ENCODE peak calls at places on chromosomes 1 and 21, in six cellular contexts. N is bronchial epithelial cell, S is breast epithelium, H is choroid plexus epithelial cell, E is GM20000, U is cardiac fibroblast. P is an unnamed sample.

GRCh38 chr1:116574581-116575291 is 3.9 kb upstream of the CD58 start:
- DNase-seq in N (peak), H (peak), E (peak), U (peak), S (no peak), P (no peak)

GRCh38 chr1:200530551-200531261 is 89.8 kb downstream of the KIF14 start:
- DNase-seq in U (no peak), E (no peak), S (no peak), N (no peak), H (no peak), P (no peak)

GRCh38 chr1:151841141-151841540 is 1.5 kb upstream of the C2CD4D start:
- DNase-seq in N (peak), E (no peak), S (no peak), H (peak), U (no peak), P (no peak)

GRCh38 chr1:43976045-43976444 is 1.3 kb downstream of the ATP6V0B start:
- DNase-seq in H (no peak), N (no peak), S (no peak), U (no peak), E (no peak), P (no peak)

GRCh38 chr1:88892146-88892877 is 945 bp upstream of the GTF2B start:
- DNase-seq in U (peak), E (no peak), H (peak), N (no peak), S (no peak), P (no peak)

GRCh38 chr1:153642161-153642560 is 8.3 kb downstream of the CHTOP start:
- DNase-seq in H (no peak), S (no peak), U (no peak), N (no peak), E (no peak), P (no peak)

GRCh38 chr1:21496063-21496462 is 13.2 kb upstream of the ALPL start:
- DNase-seq in N (no peak), U (no peak), S (no peak), E (no peak), H (no peak), P (no peak)

GRCh38 chr1:114770989-114771388 is 9.5 kb downstream of the SIKE1 start:
- DNase-seq in H (no peak), S (no peak), U (no peak), E (no peak), N (peak), P (no peak)

GRCh38 chr1:242826706-242827336 is 302.3 kb upstream of the PLD5 start:
- DNase-seq in E (no peak), H (no peak), S (no peak), U (no peak), N (no peak), P (no peak)

GRCh38 chr1:197692965-197693364 is 82.3 kb downstream of the DENND1B start:
- DNase-seq in H (peak), N (peak), U (peak), E (peak), S (no peak), P (no peak)

GRCh38 chr1:29355375-29355774 is 119.1 kb downstream of the PTPRU start:
- DNase-seq in E (no peak), N (no peak), S (no peak), U (no peak), H (no peak), P (no peak)

GRCh38 chr1:41501581-41501980 is 17.1 kb upstream of the EDN2 start:
- DNase-seq in H (no peak), E (no peak), U (no peak), N (peak), S (no peak), P (no peak)

GRCh38 chr1:53381790-53382401 is 54.0 kb upstream of the LRP8 start:
- DNase-seq in H (peak), U (peak), N (peak), E (no peak), S (no peak), P (no peak)

GRCh38 chr1:226135709-226136108 is 50.8 kb downstream of the ACBD3 start:
- DNase-seq in E (no peak), N (no peak), H (peak), U (no peak), S (no peak), P (no peak)

GRCh38 chr1:182781849-182782586 is 7.6 kb upstream of the NPL start:
- DNase-seq in H (peak), S (peak), U (peak), E (peak), N (peak), P (no peak)

GRCh38 chr1:116754203-116754977 is at the start of gene CD2:
- DNase-seq in U (no peak), H (no peak), N (no peak), S (no peak), E (no peak), P (no peak)

GRCh38 chr1:25245393-25245792 is 1.9 kb downstream of the RSRP1 start:
- DNase-seq in N (no peak), H (no peak), E (no peak), U (no peak), S (no peak), P (no peak)

GRCh38 chr1:230815277-230815676 is 53.0 kb downstream of the C1orf198 start:
- DNase-seq in E (no peak), S (no peak), H (no peak), U (no peak), N (no peak), P (no peak)

GRCh38 chr1:237041795-237042466 is at the start of gene RYR2:
- DNase-seq in S (no peak), N (no peak), E (peak), U (peak), H (peak), P (no peak)

GRCh38 chr21:20452935-20453334 is 545.3 kb upstream of the NCAM2 start:
- DNase-seq in E (no peak), H (no peak), U (no peak), N (no peak), S (no peak), P (no peak)

GRCh38 chr1:220067246-220068204 is 21.2 kb upstream of the EPRS1 start:
- DNase-seq in E (no peak), U (no peak), H (peak), S (no peak), N (peak), P (no peak)

GRCh38 chr21:26130249-26130896 is 40.2 kb downstream of the APP start:
- DNase-seq in E (no peak), U (peak), N (peak), H (peak), S (no peak), P (no peak)

GRCh38 chr1:219757890-219758289 is 145.0 kb upstream of the ZC3H11B start:
- DNase-seq in H (peak), U (peak), S (no peak), E (no peak), N (peak), P (no peak)

GRCh38 chr1:100130552-100131077 is 2.1 kb downstream of the SASS6 start:
- DNase-seq in U (peak), S (no peak), H (peak), N (peak), E (no peak), P (no peak)

GRCh38 chr1:76125441-76126215 is 51.1 kb downstream of the ST6GALNAC3 start:
- DNase-seq in S (no peak), U (no peak), N (no peak), H (no peak), E (no peak), P (no peak)

GRCh38 chr1:67646145-67647035 is 38.6 kb upstream of the GADD45A start:
- DNase-seq in N (no peak), U (peak), S (no peak), H (peak), E (no peak), P (no peak)

P was measured in esophagus squamous epithelium.